ENCODE peak calls at places on chromosomes 4 and X, in nine cellular contexts. T is fibroblast of pulmonary artery; J is lower leg skin; F is COR-L47; S is NCI-H774; W is renal cortical epithelial cell; N is type B pancreatic cell; R is stimulated activated naive CD4-positive, alpha-beta T cell; X is psoas muscle. D is an unnamed sample.

GRCh38 chr4:76582074-76582816 is 147.2 kb downstream of the SHROOM3 start:
- DNase-seq in T (no peak), W (no peak), N (no peak), S (no peak), X (no peak), F (no peak), R (no peak), J (no peak), D (no peak)

GRCh38 chr4:170827562-170828260 is 738.0 kb upstream of the AADAT start:
- DNase-seq in W (peak), T (no peak), S (no peak), J (no peak), R (no peak), N (no peak), X (no peak), F (no peak), D (no peak)

GRCh38 chr4:73891739-73892405 is 22.7 kb downstream of the CXCL1 start:
- DNase-seq in J (no peak), W (peak), T (peak), X (no peak), R (no peak), S (no peak), N (no peak), F (no peak), D (no peak)

GRCh38 chr4:147578057-147578476 is 39.1 kb upstream of the TMEM184C start:
- DNase-seq in N (no peak), S (no peak), R (no peak), F (no peak), X (no peak), W (peak), J (no peak), T (peak), D (no peak)

GRCh38 chrX:30875957-30876356 is 13.1 kb downstream of the TAB3 start:
- DNase-seq in J (no peak), S (no peak), W (peak), T (peak), R (no peak), N (no peak), X (no peak), F (no peak), D (no peak)

GRCh38 chrX:39969099-39969825 is 128.5 kb downstream of the BCOR start:
- DNase-seq in X (no peak), N (no peak), F (peak), R (no peak), S (peak), W (no peak), T (no peak), J (no peak), D (no peak)

GRCh38 chrX:7444967-7445366 is 297.0 kb upstream of the PUDP start:
- DNase-seq in S (no peak), J (no peak), N (no peak), R (no peak), W (peak), X (no peak), T (no peak), F (no peak), D (no peak)

GRCh38 chr4:122542411-122543236 is 78.2 kb downstream of the IL21 start:
- DNase-seq in F (no peak), T (peak), N (no peak), X (no peak), W (peak), S (no peak), R (no peak), J (no peak), D (no peak)

GRCh38 chrX:110600745-110601310 is 194.8 kb downstream of the CHRDL1 start:
- DNase-seq in F (no peak), W (no peak), S (no peak), R (no peak), T (no peak), J (no peak), X (no peak), N (no peak), D (no peak)

GRCh38 chr4:185587444-185588161 is 52.3 kb upstream of the PDLIM3 start:
- DNase-seq in F (no peak), R (peak), W (no peak), T (peak), N (no peak), J (peak), S (no peak), X (peak), D (peak)

GRCh38 chr4:3706565-3707422 is 59.4 kb upstream of the ADRA2C start:
- DNase-seq in T (no peak), J (no peak), R (no peak), N (no peak), S (no peak), X (peak), W (no peak), F (no peak), D (no peak)

GRCh38 chr4:175273995-175274753 is 356.0 kb downstream of the ADAM29 start:
- DNase-seq in R (no peak), T (peak), S (no peak), F (no peak), J (no peak), W (peak), N (no peak), X (no peak), D (no peak)

GRCh38 chr4:174120446-174121142 is 162.9 kb downstream of the FBXO8 start:
- DNase-seq in W (peak), T (peak), J (no peak), F (peak), N (no peak), S (peak), R (no peak), X (peak), D (peak)

GRCh38 chr4:118867311-118868067 is 21.2 kb upstream of the SYNPO2 start:
- DNase-seq in R (no peak), S (no peak), F (no peak), N (no peak), J (no peak), X (no peak), W (no peak), T (peak), D (no peak)

GRCh38 chrX:22409418-22409817 is 136.7 kb downstream of the CBLL2 start:
- DNase-seq in T (no peak), R (no peak), X (no peak), J (no peak), S (no peak), F (no peak), N (no peak), W (no peak), D (no peak)

GRCh38 chr4:23866450-23866849 is 23.4 kb downstream of the PPARGC1A start:
- DNase-seq in X (no peak), T (no peak), F (no peak), R (no peak), J (no peak), N (no peak), S (no peak), W (no peak), D (no peak)

GRCh38 chr4:184911310-184911709 is 85.5 kb upstream of the ACSL1 start:
- DNase-seq in T (peak), F (peak), R (no peak), J (peak), N (no peak), W (peak), X (no peak), S (no peak), D (no peak)

GRCh38 chrX:38930474-38930873 is 129.2 kb downstream of the MID1IP1 start:
- DNase-seq in F (no peak), J (no peak), N (no peak), X (no peak), S (no peak), W (no peak), T (no peak), R (no peak), D (no peak)

GRCh38 chr4:89268572-89269180 is 38.9 kb downstream of the GPRIN3 start:
- DNase-seq in R (no peak), F (no peak), T (peak), N (no peak), X (no peak), J (no peak), W (no peak), S (no peak), D (no peak)

GRCh38 chrX:103818844-103819243 is 13.2 kb downstream of the RAB9B start:
- DNase-seq in S (no peak), J (no peak), F (no peak), T (peak), R (no peak), X (no peak), W (peak), N (no peak), D (no peak)

GRCh38 chr4:101025755-101026154 is 321.6 kb downstream of the PPP3CA start:
- DNase-seq in N (no peak), S (no peak), T (no peak), R (no peak), J (no peak), X (no peak), F (no peak), W (no peak), D (no peak)

D was measured in WTC11.